ENCODE peak calls at places on chromosome 5, in six cellular contexts. One of them, this sample, is unnamed.

GRCh38 chr5:173785866-173786265 is 102.3 kb upstream of the CPEB4 start:
- DNase-seq in fibroblast of the aortic adventitia: no peak
- DNase-seq in AG09309: no peak
- DNase-seq in activated effector memory CD4-positive, alpha-beta T cell treated with Interleukin-2 at 50 U/mL for 16 hours: no peak
- DNase-seq in AG08395: no peak
- DNase-seq in breast epithelium: no peak
- DNase-seq in this sample: no peak

GRCh38 chr5:145975361-145976066 is 39.1 kb downstream of the SH3RF2 start:
- DNase-seq in fibroblast of the aortic adventitia: peak; percentile 93
- DNase-seq in AG09309: peak; percentile 25
- DNase-seq in activated effector memory CD4-positive, alpha-beta T cell treated with Interleukin-2 at 50 U/mL for 16 hours: no peak
- DNase-seq in AG08395: no peak
- DNase-seq in breast epithelium: no peak
- DNase-seq in this sample: peak; percentile 80

GRCh38 chr5:66818304-66818934 is 222.2 kb downstream of the MAST4 start:
- DNase-seq in fibroblast of the aortic adventitia: no peak
- DNase-seq in AG09309: no peak
- DNase-seq in activated effector memory CD4-positive, alpha-beta T cell treated with Interleukin-2 at 50 U/mL for 16 hours: no peak
- DNase-seq in AG08395: no peak
- DNase-seq in breast epithelium: no peak
- DNase-seq in this sample: no peak

GRCh38 chr5:77683171-77683732 is 44.7 kb upstream of the OTP start:
- DNase-seq in fibroblast of the aortic adventitia: peak; percentile 19
- DNase-seq in AG09309: peak; percentile 18
- DNase-seq in activated effector memory CD4-positive, alpha-beta T cell treated with Interleukin-2 at 50 U/mL for 16 hours: no peak
- DNase-seq in AG08395: no peak
- DNase-seq in breast epithelium: no peak
- DNase-seq in this sample: peak; percentile 6

GRCh38 chr5:83331842-83332241 is 139.7 kb upstream of the VCAN start:
- DNase-seq in fibroblast of the aortic adventitia: no peak
- DNase-seq in AG09309: peak; percentile 29
- DNase-seq in activated effector memory CD4-positive, alpha-beta T cell treated with Interleukin-2 at 50 U/mL for 16 hours: no peak
- DNase-seq in AG08395: peak; percentile 25
- DNase-seq in breast epithelium: no peak
- DNase-seq in this sample: no peak

GRCh38 chr5:88256872-88257271 is 11.8 kb downstream of the TMEM161B start:
- DNase-seq in fibroblast of the aortic adventitia: no peak
- DNase-seq in AG09309: no peak
- DNase-seq in activated effector memory CD4-positive, alpha-beta T cell treated with Interleukin-2 at 50 U/mL for 16 hours: no peak
- DNase-seq in AG08395: no peak
- DNase-seq in breast epithelium: no peak
- DNase-seq in this sample: no peak

GRCh38 chr5:181024245-181025029 is 15.6 kb upstream of the BTNL9 start:
- DNase-seq in fibroblast of the aortic adventitia: no peak
- DNase-seq in AG09309: no peak
- DNase-seq in activated effector memory CD4-positive, alpha-beta T cell treated with Interleukin-2 at 50 U/mL for 16 hours: no peak
- DNase-seq in AG08395: no peak
- DNase-seq in breast epithelium: no peak
- DNase-seq in this sample: no peak

GRCh38 chr5:179867079-179867465 is 8.5 kb upstream of the MRNIP start:
- DNase-seq in fibroblast of the aortic adventitia: no peak
- DNase-seq in AG09309: no peak
- DNase-seq in activated effector memory CD4-positive, alpha-beta T cell treated with Interleukin-2 at 50 U/mL for 16 hours: no peak
- DNase-seq in AG08395: no peak
- DNase-seq in breast epithelium: no peak
- DNase-seq in this sample: no peak

GRCh38 chr5:132812123-132812948 is 766 bp upstream of the SOWAHA start:
- DNase-seq in fibroblast of the aortic adventitia: no peak
- DNase-seq in AG09309: no peak
- DNase-seq in activated effector memory CD4-positive, alpha-beta T cell treated with Interleukin-2 at 50 U/mL for 16 hours: no peak
- DNase-seq in AG08395: no peak
- DNase-seq in breast epithelium: no peak
- DNase-seq in this sample: no peak

GRCh38 chr5:34411470-34412346 is 244.4 kb upstream of the RAI14 start:
- DNase-seq in fibroblast of the aortic adventitia: peak; percentile 39
- DNase-seq in AG09309: no peak
- DNase-seq in activated effector memory CD4-positive, alpha-beta T cell treated with Interleukin-2 at 50 U/mL for 16 hours: no peak
- DNase-seq in AG08395: peak; percentile 24
- DNase-seq in breast epithelium: no peak
- DNase-seq in this sample: peak; percentile 68

GRCh38 chr5:111013011-111013410 is 58.5 kb upstream of the TSLP start:
- DNase-seq in fibroblast of the aortic adventitia: peak; percentile 55
- DNase-seq in AG09309: no peak
- DNase-seq in activated effector memory CD4-positive, alpha-beta T cell treated with Interleukin-2 at 50 U/mL for 16 hours: no peak
- DNase-seq in AG08395: no peak
- DNase-seq in breast epithelium: no peak
- DNase-seq in this sample: no peak

GRCh38 chr5:112957970-112958773 is 18.4 kb upstream of the DCP2 start:
- DNase-seq in fibroblast of the aortic adventitia: peak; percentile 96
- DNase-seq in AG09309: peak; percentile 77
- DNase-seq in activated effector memory CD4-positive, alpha-beta T cell treated with Interleukin-2 at 50 U/mL for 16 hours: no peak
- DNase-seq in AG08395: peak; percentile 91
- DNase-seq in breast epithelium: peak; percentile 84
- DNase-seq in this sample: peak; percentile 96

GRCh38 chr5:14153932-14154646 is 10.9 kb downstream of the TRIO start:
- DNase-seq in fibroblast of the aortic adventitia: peak; percentile 79
- DNase-seq in AG09309: peak; percentile 51
- DNase-seq in activated effector memory CD4-positive, alpha-beta T cell treated with Interleukin-2 at 50 U/mL for 16 hours: no peak
- DNase-seq in AG08395: peak; percentile 79
- DNase-seq in breast epithelium: peak; percentile 66
- DNase-seq in this sample: peak; percentile 71

GRCh38 chr5:59133801-59134261 is 551.0 kb downstream of the RAB3C start:
- DNase-seq in fibroblast of the aortic adventitia: peak; percentile 88
- DNase-seq in AG09309: peak; percentile 89
- DNase-seq in activated effector memory CD4-positive, alpha-beta T cell treated with Interleukin-2 at 50 U/mL for 16 hours: no peak
- DNase-seq in AG08395: peak; percentile 84
- DNase-seq in breast epithelium: no peak
- DNase-seq in this sample: peak; percentile 95

This sample was measured in skeletal muscle cell.